ENCODE peak calls at places on chromosomes 16 and 17, in ten cellular contexts. Q is mucosa of descending colon, R is A549, E is psoas muscle, B is neural progenitor cell, C is foreskin fibroblast, Z is left ventricle myocardium inferior, O is fibroblast of lung, V is stomach, N is lower leg skin. F is an unnamed sample.

GRCh38 chr16:51041546-51041945 is 109.5 kb downstream of the SALL1 start:
- DNase-seq in O (no peak), C (no peak), B (no peak), Z (no peak), Q (no peak), E (no peak), N (no peak), R (no peak), V (no peak), F (no peak)

GRCh38 chr17:72976971-72977767 is 115.3 kb downstream of the SLC39A11 start:
- DNase-seq in B (no peak), R (peak), V (peak), E (peak), C (peak), Z (peak), N (no peak), O (peak), Q (peak), F (peak)

GRCh38 chr16:2785101-2785991 is 2.0 kb downstream of the PRSS33 start:
- DNase-seq in V (no peak), Q (no peak), E (no peak), C (no peak), R (no peak), Z (no peak), O (no peak), N (no peak), B (no peak), F (no peak)

GRCh38 chr17:7587831-7588230 is 2.1 kb downstream of the SOX15 start:
- DNase-seq in E (peak), C (no peak), N (no peak), B (no peak), O (no peak), Q (no peak), R (no peak), V (no peak), Z (no peak), F (no peak)

GRCh38 chr17:79947351-79948031 is 88.2 kb downstream of the TBC1D16 start:
- DNase-seq in N (peak), Z (peak), R (no peak), V (no peak), Q (no peak), O (peak), B (no peak), E (peak), C (no peak), F (no peak)

GRCh38 chr17:20087538-20088250 is 78.5 kb downstream of the SPECC1 start:
- DNase-seq in Q (no peak), O (no peak), N (no peak), V (no peak), R (no peak), B (no peak), Z (no peak), C (no peak), E (no peak), F (no peak)

GRCh38 chr17:4342535-4342934 is 23.9 kb downstream of the UBE2G1 start:
- DNase-seq in B (no peak), Z (no peak), Q (no peak), V (no peak), O (no peak), E (no peak), C (no peak), R (no peak), N (no peak), F (no peak)

GRCh38 chr16:82880361-82880760 is 253.6 kb downstream of the CDH13 start:
- DNase-seq in E (no peak), C (no peak), B (no peak), V (no peak), R (no peak), O (no peak), Q (no peak), N (no peak), Z (no peak), F (no peak)

GRCh38 chr16:19884611-19885455 is at the start of gene GPRC5B:
- DNase-seq in O (no peak), C (no peak), R (peak), E (peak), N (peak), B (peak), Q (peak), V (peak), Z (peak), F (peak)

GRCh38 chr16:21302454-21302853 is 24.4 kb upstream of the CRYM start:
- DNase-seq in Q (peak), R (no peak), B (peak), Z (no peak), V (no peak), C (no peak), E (no peak), O (peak), N (no peak), F (no peak)

GRCh38 chr17:37024181-37024637 is 75.5 kb downstream of the AATF start:
- DNase-seq in Q (no peak), V (no peak), O (peak), C (no peak), Z (no peak), N (no peak), B (peak), R (no peak), E (no peak), F (no peak)

GRCh38 chr16:1309888-1310831 is 724 bp downstream of the UBE2I start:
- DNase-seq in V (peak), E (peak), Z (peak), Q (peak), R (no peak), B (no peak), C (peak), N (peak), O (peak), F (peak)

GRCh38 chr16:17416461-17417221 is 54.1 kb downstream of the XYLT1 start:
- DNase-seq in Z (peak), V (no peak), O (peak), Q (peak), E (no peak), B (no peak), R (no peak), N (no peak), C (peak), F (peak)

GRCh38 chr17:56680676-56681075 is 87.2 kb downstream of the NOG start:
- DNase-seq in B (no peak), R (no peak), E (no peak), O (no peak), Z (no peak), N (peak), C (no peak), Q (no peak), V (no peak), F (no peak)

GRCh38 chr17:56676807-56677206 is 83.3 kb downstream of the NOG start:
- DNase-seq in C (no peak), O (no peak), B (no peak), Q (no peak), R (peak), V (no peak), E (no peak), Z (no peak), N (no peak), F (no peak)

GRCh38 chr17:56678249-56679144 is 85.0 kb downstream of the NOG start:
- DNase-seq in O (no peak), B (peak), E (no peak), Z (no peak), N (no peak), R (no peak), C (no peak), V (no peak), Q (no peak), F (no peak)

GRCh38 chr17:56679767-56680422 is 86.4 kb downstream of the NOG start:
- DNase-seq in O (no peak), E (no peak), Q (no peak), N (peak), B (no peak), V (no peak), R (no peak), Z (no peak), C (no peak), F (no peak)

GRCh38 chr17:56679148-56679766 is 85.8 kb downstream of the NOG start:
- DNase-seq in Z (no peak), O (peak), N (no peak), R (peak), B (peak), E (peak), Q (no peak), V (no peak), C (peak), F (no peak)
- H3K4me3 ChIP-seq in Z (peak), O (peak), N (no peak), R (no peak), B (peak), E (peak), Q (no peak), V (peak), C (peak), F (no peak)

DNA sequence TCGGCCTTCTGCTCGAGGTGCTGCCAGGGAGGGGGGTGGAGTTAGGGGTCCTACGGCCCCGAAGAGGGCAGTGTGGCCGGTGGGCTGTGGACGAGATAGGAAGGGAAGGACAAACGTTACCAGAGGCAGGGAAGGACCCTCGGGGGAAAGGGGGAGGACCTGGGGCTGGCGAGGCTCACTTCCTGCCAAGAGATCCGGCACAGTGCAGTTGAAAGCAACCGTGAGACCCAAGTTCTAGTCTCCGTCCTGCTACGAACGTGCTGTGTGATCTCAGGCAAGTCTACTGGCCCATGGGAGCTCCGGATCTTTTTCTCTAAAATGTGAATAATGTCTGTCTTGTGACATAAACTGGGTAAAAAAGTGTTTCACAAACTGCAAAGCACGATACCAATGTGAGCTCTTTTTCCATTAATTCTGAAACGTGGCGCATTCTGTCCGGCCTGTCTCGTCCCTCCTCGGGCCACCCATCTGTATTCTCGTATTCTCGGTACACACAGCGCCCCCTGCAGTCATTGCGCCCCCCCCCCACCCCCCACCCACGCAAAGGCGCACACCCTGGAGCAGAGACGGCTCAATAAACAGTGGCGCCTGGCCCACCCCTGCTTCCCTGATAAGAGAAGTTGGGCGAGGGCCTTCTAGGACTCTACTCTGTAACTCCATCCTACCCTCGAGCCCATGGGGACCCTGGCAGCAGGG is 8.8 kb downstream of the CYGB start:
- DNase-seq in Z (peak), Q (peak), B (no peak), O (peak), R (no peak), E (peak), N (no peak), V (no peak), C (no peak), F (peak)
- TF ChIP-seq CTCF in Z (no peak), Q (no peak), B (no peak), O (no peak), R (peak), E (no peak), N (no peak), V (no peak), C (no peak), F (no peak)

GRCh38 chr16:85689285-85689949 is 663 bp upstream of the GINS2 start:
- DNase-seq in E (no peak), B (no peak), N (no peak), O (no peak), V (peak), R (no peak), Z (no peak), C (no peak), Q (no peak), F (no peak)
- H3K4me3 ChIP-seq in E (peak), B (peak), N (no peak), O (peak), V (peak), R (peak), Z (peak), C (peak), Q (no peak), F (peak)

GRCh38 chr17:15250459-15250858 is 14.7 kb downstream of the PMP22 start:
- DNase-seq in O (no peak), R (no peak), B (no peak), N (no peak), Z (no peak), E (no peak), Q (no peak), C (no peak), V (no peak), F (no peak)
- TF ChIP-seq CTCF in O (no peak), R (no peak), B (no peak), N (no peak), Z (no peak), E (no peak), Q (no peak), C (no peak), V (no peak), F (no peak)

GRCh38 chr17:8611671-8612298 is 18.7 kb downstream of the MYH10 start:
- DNase-seq in R (no peak), Z (no peak), Q (no peak), O (peak), V (no peak), C (peak), N (no peak), B (no peak), E (no peak), F (no peak)
- H3K4me3 ChIP-seq in R (no peak), Z (peak), Q (no peak), O (peak), V (peak), C (peak), N (no peak), B (no peak), E (peak), F (no peak)

GRCh38 chr16:8355714-8356113 is 234.6 kb downstream of the TMEM114 start:
- DNase-seq in Q (no peak), R (no peak), C (no peak), V (no peak), E (no peak), N (no peak), Z (no peak), O (no peak), B (peak), F (no peak)
- TF ChIP-seq CTCF in Q (no peak), R (peak), C (no peak), V (no peak), E (no peak), N (no peak), Z (no peak), O (no peak), B (peak), F (no peak)

GRCh38 chr16:65121870-65122723 is at the start of gene CDH11:
- DNase-seq in Q (no peak), C (peak), E (peak), Z (peak), B (peak), R (no peak), N (peak), V (peak), O (peak), F (no peak)
- H3K4me3 ChIP-seq in Q (peak), C (peak), E (peak), Z (peak), B (peak), R (peak), N (peak), V (peak), O (peak), F (no peak)

GRCh38 chr16:89920723-89921122 is 2.1 kb downstream of the MC1R start:
- DNase-seq in O (no peak), R (no peak), C (no peak), Q (no peak), B (no peak), Z (no peak), V (no peak), N (no peak), E (no peak), F (no peak)
- TF ChIP-seq CTCF in O (no peak), R (no peak), C (no peak), Q (no peak), B (no peak), Z (no peak), V (no peak), N (no peak), E (no peak), F (no peak)

F was measured in GM12865.